ENCODE peak calls at places on chromosomes 12 and 14, in seven cellular contexts. Z is IMR-90; E is CD8-positive, alpha-beta memory T cell; A is right lobe of liver; T is tibial artery; M is mucosa of descending colon; J is NT2/D1. I is an unnamed sample.

GRCh38 chr14:63860146-63860545 is 7.3 kb downstream of the SYNE2 start:
- DNase-seq in A (no peak), E (no peak), M (no peak), Z (no peak), T (no peak), J (no peak), I (no peak)

GRCh38 chr12:103851127-103851526 is 10.1 kb upstream of the NT5DC3 start:
- DNase-seq in T (no peak), E (no peak), A (no peak), M (no peak), J (no peak), Z (peak; percentile 49), I (no peak)

GRCh38 chr12:39764944-39765560 is 145.4 kb upstream of the ABCD2 start:
- DNase-seq in A (no peak), J (no peak), E (peak; percentile 1), Z (peak; percentile 58), M (no peak), T (no peak), I (peak; percentile 85)

GRCh38 chr12:49260165-49260564 is 4.7 kb upstream of the TUBA1C start:
- DNase-seq in A (no peak), T (no peak), J (no peak), E (no peak), M (no peak), Z (peak; percentile 72), I (no peak)

GRCh38 chr14:68405959-68406358 is 386.9 kb downstream of the ZFP36L1 start:
- DNase-seq in J (no peak), E (no peak), T (no peak), M (no peak), Z (peak; percentile 68), A (no peak), I (no peak)

GRCh38 chr14:69828372-69828771 is 31.3 kb upstream of the SLC10A1 start:
- DNase-seq in J (no peak), M (no peak), Z (no peak), A (no peak), T (no peak), E (no peak), I (no peak)

GRCh38 chr12:109358154-109358869 is 10.6 kb downstream of the MYO1H start:
- DNase-seq in J (no peak), Z (peak; percentile 4), E (no peak), A (no peak), M (no peak), T (no peak), I (no peak)

GRCh38 chr12:116404913-116405611 is 127.6 kb upstream of the MED13L start:
- DNase-seq in Z (no peak), M (no peak), T (no peak), A (peak; percentile 65), E (no peak), J (no peak), I (no peak)

GRCh38 chr14:56378474-56378873 is 201.1 kb upstream of the TMEM260 start:
- DNase-seq in M (no peak), E (no peak), J (no peak), Z (peak; percentile 82), T (peak; percentile 30), A (no peak), I (no peak)

GRCh38 chr14:41022932-41023331 is 583.7 kb upstream of the LRFN5 start:
- DNase-seq in J (no peak), A (no peak), E (no peak), Z (peak; percentile 5), M (no peak), T (no peak), I (no peak)

GRCh38 chr12:92065018-92065499 is 80.6 kb downstream of the BTG1 start:
- DNase-seq in A (peak; percentile 81), T (no peak), Z (peak; percentile 61), J (no peak), E (no peak), M (no peak), I (no peak)

GRCh38 chr14:96176811-96177211 is 27.8 kb upstream of the BDKRB2 start:
- DNase-seq in M (no peak), T (peak; percentile 59), J (no peak), A (no peak), E (no peak), Z (peak; percentile 91), I (no peak)

GRCh38 chr12:85626031-85626781 is 210.0 kb downstream of the RASSF9 start:
- DNase-seq in Z (peak; percentile 88), T (no peak), J (no peak), A (no peak), M (no peak), E (no peak), I (no peak)

GRCh38 chr14:86510503-86510902 is 980.6 kb downstream of the FLRT2 start:
- DNase-seq in J (no peak), A (no peak), T (no peak), Z (peak; percentile 3), E (no peak), M (no peak), I (no peak)

GRCh38 chr14:60622920-60623263 is 26.4 kb downstream of the SIX1 start:
- DNase-seq in T (no peak), A (no peak), J (no peak), Z (peak; percentile 70), M (no peak), E (no peak), I (no peak)

GRCh38 chr14:32709072-32709471 is 229.6 kb upstream of the NPAS3 start:
- DNase-seq in T (peak; percentile 32), M (no peak), Z (peak; percentile 77), E (no peak), A (no peak), J (no peak), I (no peak)

GRCh38 chr12:46452061-46452615 is 79.6 kb upstream of the SLC38A2 start:
- DNase-seq in M (no peak), E (no peak), Z (peak; percentile 62), A (no peak), J (no peak), T (no peak), I (no peak)

DNA sequence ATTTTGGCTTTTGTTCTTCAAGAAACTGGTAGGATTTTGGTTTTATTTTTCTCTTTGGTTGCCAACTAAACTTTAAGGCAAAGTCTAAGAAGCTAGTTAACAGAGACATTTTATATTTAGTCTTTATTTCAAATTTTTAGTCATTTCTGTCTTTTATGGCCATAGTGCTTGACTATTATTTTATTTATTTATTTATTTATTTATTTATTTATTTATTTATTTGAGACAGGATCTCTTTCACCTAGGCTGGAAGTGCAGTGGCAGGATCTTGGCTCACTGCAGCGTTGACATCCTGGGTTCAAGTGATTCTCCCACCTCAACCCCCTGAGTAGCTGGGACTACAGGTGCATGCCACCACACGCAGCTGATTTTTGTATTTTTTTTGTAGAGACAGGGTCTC is 3.1 kb downstream of the MON2 start:
- DNase-seq in T (no peak), E (no peak), Z (no peak), J (no peak), A (no peak), M (no peak), I (no peak)
- H3K4me3 ChIP-seq in T (no peak overlapping the region), E (no peak overlapping the region), Z (no peak overlapping the region), J (no peak overlapping the region), A (no peak overlapping the region), M (no peak overlapping the region), I (peak overlapping the region; percentile 98)

DNA sequence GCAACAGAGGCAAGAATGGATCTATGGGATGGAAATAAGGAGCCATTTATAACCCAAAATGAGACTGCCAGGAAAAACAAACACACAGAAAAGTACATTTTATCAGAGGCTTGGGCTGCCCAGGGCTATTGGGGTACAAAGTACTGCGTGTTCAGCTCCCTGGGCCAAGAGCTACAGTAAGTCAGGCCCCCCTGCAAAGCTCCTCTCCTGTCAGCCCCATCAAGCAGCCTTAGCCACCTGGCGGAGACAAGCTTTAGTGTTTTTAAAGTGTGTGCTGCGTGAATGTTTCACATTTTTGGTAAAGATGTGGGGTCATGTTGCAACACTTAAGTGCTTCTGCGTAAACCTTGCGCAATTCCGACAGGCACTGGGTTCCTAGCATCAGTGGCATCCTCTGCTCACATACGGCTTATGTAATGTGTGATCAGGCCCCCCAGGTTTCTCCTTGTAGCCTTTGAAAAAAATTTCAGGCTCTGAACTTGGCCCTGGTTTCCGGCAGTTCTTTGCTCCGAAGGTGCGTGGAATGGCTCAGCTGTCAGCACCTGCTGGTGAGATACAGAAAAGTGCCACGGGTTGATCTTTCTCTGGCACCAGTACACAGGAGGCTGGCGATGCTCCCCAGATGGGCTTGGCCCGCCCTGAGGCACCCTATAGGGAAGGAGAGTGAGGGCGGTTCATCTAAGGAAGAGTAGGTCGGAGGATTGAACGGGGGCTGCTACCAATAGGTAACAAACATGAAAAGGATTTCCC is 198.7 kb upstream of the EEA1 start:
- DNase-seq in M (no peak), J (no peak), T (peak; percentile 84), A (peak; percentile 86), E (no peak), Z (peak; percentile 92), I (no peak)
- H3K4me1 ChIP-seq in M (peaks cover 5% of the 10 kb centered on the region), J (no peaks in the 10 kb centered on the region), T (peaks cover 43% of the 10 kb centered on the region), A (no peaks in the 10 kb centered on the region), E (no peaks in the 10 kb centered on the region), Z (peaks cover 8% of the 10 kb centered on the region), I (no peaks in the 10 kb centered on the region)

GRCh38 chr12:120690083-120690450 is 3.1 kb downstream of the MLEC start:
- DNase-seq in Z (no peak), T (no peak), J (no peak), A (no peak), E (no peak), M (no peak), I (no peak)

GRCh38 chr12:120687570-120688289 is 781 bp downstream of the MLEC start:
- DNase-seq in Z (no peak), M (peak; percentile 56), T (peak; percentile 34), E (peak; percentile 22), J (no peak), A (peak; percentile 63), I (peak; percentile 53)

GRCh38 chr12:120686690-120687569 is at the start of gene MLEC:
- DNase-seq in J (peak; percentile 95), M (peak; percentile 99), A (peak; percentile 98), E (peak; percentile 100), T (peak; percentile 98), Z (peak; percentile 93), I (peak; percentile 97)

GRCh38 chr12:120689397-120690082 is 2.6 kb downstream of the MLEC start:
- DNase-seq in A (no peak), J (no peak), E (no peak), T (no peak), Z (no peak), M (no peak), I (peak; percentile 25)

GRCh38 chr12:120688527-120689071 is 1.6 kb downstream of the MLEC start:
- DNase-seq in J (no peak), A (peak; percentile 61), T (no peak), Z (no peak), E (no peak), M (no peak), I (no peak)
- H3K4me3 ChIP-seq in J (peak overlapping the region; percentile 92), A (peak overlapping the region; percentile 99), T (peak overlapping the region; percentile 87), Z (peak overlapping the region; percentile 86), E (peak overlapping the region; percentile 75), M (peak overlapping the region; percentile 81), I (peak overlapping the region; percentile 50)

GRCh38 chr12:120264511-120265202 is 873 bp downstream of the PXN start:
- DNase-seq in J (no peak), T (no peak), A (no peak), M (no peak), Z (no peak), E (no peak), I (no peak)

GRCh38 chr12:120262852-120263724 is 2.4 kb downstream of the PXN start:
- DNase-seq in A (no peak), J (no peak), M (no peak), E (no peak), Z (no peak), T (no peak), I (no peak)

GRCh38 chr12:120264086-120264485 is 1.4 kb downstream of the PXN start:
- DNase-seq in M (no peak), A (no peak), Z (no peak), E (no peak), J (no peak), T (no peak), I (no peak)

GRCh38 chr12:120265203-120265482 is 387 bp downstream of the PXN start:
- DNase-seq in A (no peak), T (no peak), Z (no peak), M (peak; percentile 70), E (no peak), J (no peak), I (no peak)

GRCh38 chr12:120263725-120264040 is 1.8 kb downstream of the PXN start:
- DNase-seq in T (no peak), E (no peak), Z (no peak), M (no peak), J (no peak), A (no peak), I (no peak)
- H3K4me1 ChIP-seq in T (peaks cover 51% of the 10 kb centered on the region), E (peaks cover 63% of the 10 kb centered on the region), Z (peaks cover 26% of the 10 kb centered on the region), M (peaks cover 33% of the 10 kb centered on the region), J (peaks cover 29% of the 10 kb centered on the region), A (no peaks in the 10 kb centered on the region), I (peaks cover 10% of the 10 kb centered on the region)

I was measured in HAP-1.